ENCODE peak calls at places on chromosomes 2 and 18, in nine cellular contexts. Z, C, X, Y, E, V, M, P and T are unnamed samples.

GRCh38 chr2:171409436-171409971 is 24.3 kb downstream of the METTL8 start:
- DNase-seq in Z (peak), C (peak), X (no peak), Y (no peak), E (no peak), V (no peak), M (no peak), P (no peak), T (no peak)

GRCh38 chr2:173658946-173659371 is 304.3 kb downstream of the CDCA7 start:
- DNase-seq in Z (no peak), C (no peak), X (no peak), Y (no peak), E (peak), V (no peak), M (no peak), P (no peak), T (peak)

GRCh38 chr2:128374001-128374710 is 55.5 kb upstream of the HS6ST1 start:
- DNase-seq in Z (no peak), C (no peak), X (no peak), Y (no peak), E (peak), V (no peak), M (no peak), P (no peak), T (peak)

GRCh38 chr2:98445708-98446577 is 1.3 kb downstream of the INPP4A start:
- DNase-seq in Z (no peak), C (no peak), X (no peak), Y (no peak), E (no peak), V (no peak), M (no peak), P (no peak), T (no peak)

GRCh38 chr18:4319738-4320677 is 135.1 kb downstream of the DLGAP1 start:
- DNase-seq in Z (no peak), C (no peak), X (no peak), Y (no peak), E (no peak), V (no peak), M (no peak), P (no peak), T (no peak)

GRCh38 chr2:20218331-20219320 is 6.3 kb downstream of the SDC1 start:
- DNase-seq in Z (no peak), C (no peak), X (no peak), Y (no peak), E (no peak), V (no peak), M (no peak), P (no peak), T (no peak)

GRCh38 chr18:13137939-13138821 is 80.4 kb upstream of the LDLRAD4 start:
- DNase-seq in Z (peak), C (no peak), X (peak), Y (no peak), E (no peak), V (no peak), M (no peak), P (no peak), T (no peak)

GRCh38 chr2:166727105-166727504 is 161.2 kb upstream of the XIRP2 start:
- DNase-seq in Z (no peak), C (no peak), X (no peak), Y (no peak), E (no peak), V (no peak), M (no peak), P (no peak), T (no peak)

GRCh38 chr2:226673314-226673723 is 126.3 kb downstream of the IRS1 start:
- DNase-seq in Z (no peak), C (no peak), X (peak), Y (no peak), E (peak), V (no peak), M (no peak), P (no peak), T (peak)

GRCh38 chr18:11696451-11696850 is 7.4 kb downstream of the GNAL start:
- DNase-seq in Z (no peak), C (no peak), X (no peak), Y (no peak), E (no peak), V (no peak), M (no peak), P (no peak), T (no peak)

GRCh38 chr2:12884713-12885282 is 168.1 kb downstream of the TRIB2 start:
- DNase-seq in Z (no peak), C (no peak), X (peak), Y (no peak), E (peak), V (no peak), M (no peak), P (no peak), T (peak)

GRCh38 chr18:49016648-49017539 is 66.1 kb upstream of the SMAD7 start:
- DNase-seq in Z (peak), C (peak), X (no peak), Y (no peak), E (peak), V (no peak), M (no peak), P (no peak), T (peak)

GRCh38 chr2:232377841-232378734 is 463 bp upstream of the ALPP start:
- DNase-seq in Z (no peak), C (no peak), X (no peak), Y (no peak), E (no peak), V (no peak), M (no peak), P (no peak), T (peak)

GRCh38 chr2:119960821-119961220 is 52.1 kb upstream of the EPB41L5 start:
- DNase-seq in Z (no peak), C (no peak), X (no peak), Y (no peak), E (peak), V (no peak), M (no peak), P (no peak), T (no peak)

GRCh38 chr2:9002637-9003365 is 683 bp downstream of the MBOAT2 start:
- DNase-seq in Z (peak), C (peak), X (peak), Y (no peak), E (no peak), V (peak), M (no peak), P (no peak), T (peak)

GRCh38 chr2:127142663-127143630 is 36.0 kb upstream of the BIN1 start:
- DNase-seq in Z (no peak), C (no peak), X (no peak), Y (no peak), E (no peak), V (no peak), M (no peak), P (no peak), T (no peak)

GRCh38 chr2:237232166-237232565 is 146.5 kb downstream of the COPS8 start:
- DNase-seq in Z (no peak), C (no peak), X (no peak), Y (no peak), E (no peak), V (no peak), M (no peak), P (no peak), T (no peak)

GRCh38 chr18:24413148-24413547 is 13.3 kb upstream of the IMPACT start:
- DNase-seq in Z (peak), C (peak), X (no peak), Y (no peak), E (no peak), V (no peak), M (no peak), P (no peak), T (peak)

GRCh38 chr18:66734451-66734850 is 130.6 kb upstream of the CDH19 start:
- DNase-seq in Z (no peak), C (no peak), X (no peak), Y (no peak), E (no peak), V (no peak), M (no peak), P (no peak), T (no peak)

GRCh38 chr2:219644801-219645480 is 17.5 kb downstream of the SLC4A3 start:
- DNase-seq in Z (no peak), C (no peak), X (no peak), Y (no peak), E (no peak), V (peak), M (no peak), P (no peak), T (no peak)

GRCh38 chr18:23330423-23330822 is 122.7 kb upstream of the RIOK3 start:
- DNase-seq in Z (no peak), C (no peak), X (no peak), Y (no peak), E (no peak), V (no peak), M (no peak), P (no peak), T (no peak)

GRCh38 chr2:110674620-110675555 is 3.0 kb downstream of the BUB1 start:
- DNase-seq in Z (peak), C (no peak), X (peak), Y (peak), E (no peak), V (no peak), M (no peak), P (no peak), T (peak)